ENCODE peak calls at places on chromosome X, in ten cellular contexts. C is upper lobe of right lung, L is suprapubic skin, K is heart left ventricle, H is kidney, T is tibial nerve, Z is IMR-90, Y is uterus, E is psoas muscle, N is PC-3. F is an unnamed sample.

GRCh38 chrX:1361910-1362309 is 25.3 kb downstream of the IL3RA start:
- DNase-seq in C (no peak), L (no peak), N (no peak), Y (no peak), T (no peak), Z (no peak), K (no peak), E (no peak), H (no peak), F (no peak)

GRCh38 chrX:31353095-31353494 is 281.3 kb upstream of the FTHL17 start:
- DNase-seq in Z (peak), L (no peak), H (no peak), T (no peak), K (no peak), C (no peak), Y (no peak), E (no peak), N (peak), F (no peak)

GRCh38 chrX:1468250-1468772 is 15.6 kb upstream of the ASMTL start:
- DNase-seq in Z (no peak), T (no peak), N (peak), H (peak), C (peak), Y (no peak), K (peak), L (peak), E (no peak), F (no peak)

GRCh38 chrX:37922926-37923325 is 75.6 kb upstream of the DYNLT3 start:
- DNase-seq in C (no peak), Z (no peak), H (no peak), Y (no peak), N (no peak), T (no peak), E (no peak), L (no peak), K (no peak), F (no peak)

GRCh38 chrX:152960115-152960514 is 33.8 kb downstream of the PNMA5 start:
- DNase-seq in E (no peak), Z (no peak), Y (no peak), T (no peak), H (no peak), N (peak), C (no peak), K (no peak), L (no peak), F (no peak)

GRCh38 chrX:153816821-153817220 is 13.5 kb downstream of the PDZD4 start:
- DNase-seq in C (no peak), N (no peak), K (no peak), Y (no peak), E (peak), L (no peak), H (no peak), T (no peak), Z (no peak), F (no peak)

GRCh38 chrX:135740683-135741149 is 27.3 kb downstream of the CT45A3 start:
- DNase-seq in K (no peak), N (peak), L (no peak), E (no peak), Z (no peak), C (no peak), H (no peak), Y (no peak), T (no peak), F (no peak)

GRCh38 chrX:134484039-134484438 is 24.1 kb downstream of the HPRT1 start:
- DNase-seq in N (peak), L (no peak), H (no peak), Z (peak), E (no peak), C (no peak), K (no peak), Y (no peak), T (no peak), F (no peak)

GRCh38 chrX:132651411-132652086 is 162.7 kb upstream of the MBNL3 start:
- DNase-seq in Z (peak), L (no peak), Y (no peak), E (no peak), C (no peak), K (no peak), T (no peak), H (no peak), N (peak), F (no peak)

GRCh38 chrX:7283741-7284140 is 135.8 kb upstream of the PUDP start:
- DNase-seq in L (no peak), Z (no peak), C (no peak), Y (no peak), K (no peak), N (no peak), T (no peak), E (no peak), H (no peak), F (no peak)

GRCh38 chrX:54921427-54922021 is 900 bp downstream of the TRO start:
- DNase-seq in K (peak), N (no peak), Z (peak), H (peak), T (peak), C (peak), L (no peak), E (peak), Y (peak), F (peak)

GRCh38 chrX:101409043-101409442 is 1.0 kb downstream of the HNRNPH2 start:
- DNase-seq in L (no peak), Y (no peak), C (no peak), K (no peak), Z (no peak), E (no peak), N (no peak), H (no peak), T (no peak), F (no peak)

GRCh38 chrX:107699611-107700010 is 71.3 kb downstream of the PRPS1 start:
- DNase-seq in T (no peak), K (no peak), N (no peak), E (no peak), C (no peak), Y (no peak), Z (no peak), H (no peak), L (no peak), F (no peak)

GRCh38 chrX:38654302-38654701 is 93.0 kb downstream of the TSPAN7 start:
- DNase-seq in Y (no peak), K (no peak), C (no peak), Z (peak), N (peak), H (no peak), E (no peak), T (no peak), L (no peak), F (no peak)

GRCh38 chrX:129777218-129777768 is 2.5 kb upstream of the SASH3 start:
- DNase-seq in H (peak), E (peak), T (no peak), Y (no peak), N (peak), Z (no peak), C (peak), L (no peak), K (peak), F (no peak)

GRCh38 chrX:13047752-13048151 is 3.3 kb upstream of the FAM9C start:
- DNase-seq in E (no peak), H (no peak), Z (no peak), N (no peak), T (no peak), L (no peak), K (no peak), C (no peak), Y (no peak), F (no peak)

GRCh38 chrX:49884290-49884862 is 5.1 kb downstream of the USP27X start:
- DNase-seq in N (peak), E (peak), Z (peak), C (peak), K (peak), L (no peak), H (no peak), T (peak), Y (peak), F (peak)

GRCh38 chrX:29528281-29528680 is 687.1 kb upstream of the MAGEB2 start:
- DNase-seq in C (no peak), Y (no peak), L (no peak), T (no peak), N (no peak), K (no peak), H (no peak), Z (no peak), E (no peak), F (no peak)

GRCh38 chrX:24657671-24658410 is 10.7 kb upstream of the PCYT1B start:
- DNase-seq in Y (no peak), H (no peak), Z (no peak), T (no peak), E (no peak), K (no peak), C (no peak), L (no peak), N (no peak), F (no peak)

GRCh38 chrX:153438522-153438921 is 7.3 kb downstream of the TREX2 start:
- DNase-seq in Z (peak), C (no peak), H (no peak), Y (no peak), T (no peak), L (no peak), K (no peak), N (no peak), E (no peak), F (no peak)

GRCh38 chrX:125786306-125786705 is 379.8 kb downstream of the DCAF12L2 start:
- DNase-seq in K (no peak), Z (no peak), T (no peak), L (no peak), E (no peak), C (no peak), N (peak), Y (no peak), H (no peak), F (no peak)

GRCh38 chrX:56232221-56233082 is at the start of gene KLF8:
- DNase-seq in N (no peak), Y (peak), C (peak), E (peak), L (peak), T (peak), Z (no peak), H (peak), K (peak), F (peak)

GRCh38 chrX:33840176-33840575 is 291.9 kb downstream of the FAM47A start:
- DNase-seq in N (no peak), E (no peak), Y (no peak), C (no peak), T (no peak), K (no peak), Z (no peak), L (no peak), H (no peak), F (no peak)

GRCh38 chrX:152600853-152601635 is 36.7 kb upstream of the GABRQ start:
- DNase-seq in E (no peak), C (no peak), H (no peak), L (no peak), K (no peak), Z (no peak), N (no peak), Y (no peak), T (no peak), F (no peak)

GRCh38 chrX:13754765-13755164 is 20.2 kb downstream of the OFD1 start:
- DNase-seq in L (no peak), C (no peak), Z (no peak), N (no peak), T (no peak), K (no peak), Y (no peak), H (no peak), E (no peak), F (no peak)

GRCh38 chrX:10230222-10230621 is 73.4 kb downstream of the CLCN4 start:
- DNase-seq in N (no peak), Y (no peak), H (no peak), E (no peak), C (no peak), L (no peak), T (no peak), K (no peak), Z (no peak), F (no peak)

GRCh38 chrX:41870719-41871151 is 52.6 kb downstream of the CASK start:
- DNase-seq in C (no peak), N (no peak), K (no peak), Y (no peak), Z (no peak), L (no peak), T (no peak), E (no peak), H (no peak), F (no peak)

GRCh38 chrX:107716045-107716684 is 59.4 kb downstream of the TSC22D3 start:
- DNase-seq in Z (peak), N (peak), H (peak), Y (peak), E (no peak), C (peak), K (no peak), T (no peak), L (no peak), F (no peak)

GRCh38 chrX:97529801-97530200 is 646.1 kb downstream of the RPA4 start:
- DNase-seq in L (no peak), Y (no peak), Z (peak), E (no peak), H (no peak), K (no peak), C (no peak), N (no peak), T (no peak), F (no peak)

GRCh38 chrX:154738013-154738738 is 12.7 kb downstream of the GAB3 start:
- DNase-seq in N (peak), E (peak), C (no peak), H (no peak), L (no peak), Z (peak), K (peak), T (no peak), Y (peak), F (peak)

GRCh38 chrX:133859860-133860259 is 125.5 kb downstream of the GPC3 start:
- DNase-seq in K (no peak), L (no peak), H (no peak), T (no peak), E (no peak), C (no peak), Z (peak), N (no peak), Y (peak), F (peak)

GRCh38 chrX:88940904-88941303 is 193.9 kb downstream of the CPXCR1 start:
- DNase-seq in E (no peak), T (no peak), C (no peak), N (no peak), K (no peak), Y (no peak), L (no peak), Z (no peak), H (no peak), F (no peak)

GRCh38 chrX:16970977-16971376 is 24.5 kb downstream of the REPS2 start:
- DNase-seq in Z (peak), E (no peak), L (no peak), Y (no peak), N (peak), C (no peak), K (no peak), H (no peak), T (no peak), F (no peak)

GRCh38 chrX:155857561-155857960 is 23.6 kb upstream of the VAMP7 start:
- DNase-seq in Z (no peak), Y (no peak), C (no peak), T (no peak), E (no peak), K (no peak), H (no peak), L (no peak), N (peak), F (no peak)

GRCh38 chrX:128975716-128976115 is 547.6 kb downstream of the SMARCA1 start:
- DNase-seq in T (no peak), Y (no peak), E (no peak), K (no peak), H (no peak), C (no peak), L (no peak), N (peak), Z (no peak), F (no peak)

DNA sequence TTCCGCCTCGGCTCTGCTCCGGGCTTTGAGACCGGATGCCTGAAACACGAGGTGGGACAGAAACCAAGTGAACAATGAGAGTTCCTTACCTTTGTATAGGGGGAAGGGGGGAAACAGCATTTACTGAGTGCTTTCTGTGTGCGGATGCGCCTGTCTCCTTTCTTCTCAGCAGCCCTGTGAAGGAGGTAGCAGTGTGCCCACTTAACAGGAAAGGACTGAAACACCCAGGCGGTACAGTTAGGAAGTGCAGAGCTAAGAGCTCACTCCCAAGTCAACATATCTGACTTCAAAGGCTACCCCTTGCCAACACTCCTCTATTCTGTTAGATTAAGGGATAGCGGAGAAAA is 43.1 kb upstream of the TMSB15B start:
- DNase-seq in C (no peak), E (no peak), N (peak), Y (no peak), H (no peak), Z (peak), T (no peak), K (no peak), L (no peak), F (no peak)
- TF ChIP-seq CTCF in C (peak), E (no peak), N (peak), Y (peak), H (peak), Z (peak), T (peak), K (no peak), L (no peak), F (no peak)

GRCh38 chrX:103405009-103405333 is 28.6 kb downstream of the BEX3 start:
- DNase-seq in E (no peak), Y (no peak), N (no peak), H (no peak), Z (no peak), T (no peak), C (no peak), L (no peak), K (no peak), F (no peak)
- H3K4me3 ChIP-seq in E (peak), Y (peak), N (peak), H (peak), Z (peak), T (peak), C (peak), L (peak), K (peak), F (peak)

GRCh38 chrX:103250977-103251376 is 4.0 kb downstream of the TCEAL8 start:
- DNase-seq in N (peak), Y (no peak), H (no peak), K (no peak), L (no peak), C (no peak), T (no peak), E (no peak), Z (no peak), F (no peak)

GRCh38 chrX:103249805-103250204 is 5.2 kb downstream of the TCEAL8 start:
- DNase-seq in C (no peak), E (no peak), Y (no peak), T (no peak), K (no peak), Z (no peak), N (no peak), L (no peak), H (no peak), F (no peak)

GRCh38 chrX:103253608-103254007 is 1.3 kb downstream of the TCEAL8 start:
- DNase-seq in N (no peak), L (no peak), Z (no peak), H (no peak), E (no peak), K (peak), Y (no peak), T (no peak), C (no peak), F (no peak)

GRCh38 chrX:103254171-103254824 is 657 bp downstream of the TCEAL8 start:
- DNase-seq in K (peak), T (no peak), N (peak), C (peak), Z (peak), L (no peak), H (peak), E (peak), Y (peak), F (peak)

GRCh38 chrX:103248553-103248952 is 6.4 kb downstream of the TCEAL8 start:
- DNase-seq in K (no peak), H (no peak), C (no peak), Y (no peak), Z (peak), L (no peak), N (peak), T (no peak), E (no peak), F (no peak)
- TF ChIP-seq CTCF in K (peak), H (peak), C (peak), Y (peak), Z (peak), L (peak), N (peak), T (peak), E (peak), F (no peak)

DNA sequence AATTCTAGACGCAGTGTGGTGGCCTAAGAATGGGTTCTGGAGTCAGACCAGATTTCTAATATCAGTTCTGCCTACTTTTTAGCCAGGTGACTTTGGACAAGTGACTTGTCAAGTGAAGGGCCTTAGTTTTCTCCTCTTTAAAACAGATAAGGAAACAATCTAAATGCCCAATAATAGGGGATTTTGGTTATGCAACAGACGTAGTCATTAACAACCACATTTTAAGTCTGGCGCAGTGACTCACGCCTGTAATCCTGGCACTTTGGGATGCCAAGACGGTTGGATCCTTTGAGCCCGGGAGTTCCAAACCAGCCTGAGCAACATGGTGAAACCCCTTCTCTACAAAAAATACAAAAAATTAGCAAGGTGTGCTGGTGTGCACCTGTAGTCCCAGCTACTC is 2.1 kb upstream of the ZMYM3 start:
- DNase-seq in T (no peak), Z (peak), E (no peak), L (no peak), K (no peak), N (no peak), H (no peak), Y (no peak), C (no peak), F (no peak)
- H3K4me3 ChIP-seq in T (no peak), Z (no peak), E (no peak), L (no peak), K (no peak), N (no peak), H (no peak), Y (no peak), C (no peak), F (no peak)

GRCh38 chrX:119755981-119756533 is 2.3 kb upstream of the SOWAHD start:
- DNase-seq in E (no peak), K (no peak), H (no peak), Y (no peak), T (no peak), Z (peak), C (no peak), L (no peak), N (no peak), F (no peak)

GRCh38 chrX:119756926-119757635 is 1.3 kb upstream of the SOWAHD start:
- DNase-seq in Z (no peak), N (no peak), T (no peak), L (no peak), K (no peak), E (no peak), C (no peak), H (no peak), Y (no peak), F (no peak)

GRCh38 chrX:119757646-119757978 is 776 bp upstream of the SOWAHD start:
- DNase-seq in H (no peak), Y (no peak), N (no peak), E (no peak), T (no peak), Z (no peak), K (no peak), L (no peak), C (no peak), F (no peak)

GRCh38 chrX:119753001-119753400 is 5.4 kb upstream of the SOWAHD start:
- DNase-seq in C (no peak), E (no peak), L (no peak), H (no peak), N (no peak), Z (no peak), K (no peak), T (no peak), Y (no peak), F (no peak)

GRCh38 chrX:119753639-119754257 is 4.6 kb upstream of the SOWAHD start:
- DNase-seq in H (no peak), T (no peak), Z (peak), E (no peak), K (no peak), N (peak), L (no peak), C (no peak), Y (no peak), F (no peak)
- TF ChIP-seq CTCF in H (peak), T (peak), Z (peak), E (peak), K (no peak), N (peak), L (peak), C (peak), Y (no peak), F (no peak)

GRCh38 chrX:53438832-53439230 is 4.7 kb upstream of the HSD17B10 start:
- DNase-seq in E (no peak), H (no peak), N (no peak), K (no peak), L (no peak), Y (no peak), C (no peak), Z (no peak), T (no peak), F (no peak)

GRCh38 chrX:53441531-53442321 is 7.6 kb upstream of the HSD17B10 start:
- DNase-seq in C (peak), L (peak), Z (peak), E (peak), Y (peak), K (peak), H (peak), T (peak), N (peak), F (peak)

GRCh38 chrX:53440101-53440500 is 5.9 kb upstream of the HSD17B10 start:
- DNase-seq in L (no peak), C (no peak), Z (no peak), Y (no peak), K (no peak), H (no peak), T (no peak), N (peak), E (no peak), F (no peak)

GRCh38 chrX:53440631-53441517 is 6.7 kb upstream of the HSD17B10 start:
- DNase-seq in N (peak), T (peak), E (peak), C (peak), K (peak), L (peak), Z (peak), Y (peak), H (peak), F (peak)

GRCh38 chrX:53442322-53442631 is 8.1 kb upstream of the HSD17B10 start:
- DNase-seq in Z (no peak), E (no peak), H (no peak), T (no peak), N (no peak), Y (no peak), L (no peak), K (no peak), C (no peak), F (no peak)
- H3K4me3 ChIP-seq in Z (no peak), E (peak), H (no peak), T (no peak), N (peak), Y (no peak), L (no peak), K (peak), C (no peak), F (no peak)

GRCh38 chrX:44945736-44946135 is 72.7 kb downstream of the KDM6A start:
- DNase-seq in Y (no peak), Z (no peak), T (no peak), N (peak), C (no peak), L (no peak), H (no peak), E (no peak), K (no peak), F (no peak)
- TF ChIP-seq CTCF in Y (no peak), Z (peak), T (no peak), N (peak), C (peak), L (no peak), H (peak), E (peak), K (no peak), F (no peak)